ENCODE peak calls at places on chromosome 12, in nine cellular contexts. X is pulmonary artery endothelial cell; T is activated CD4-positive, alpha-beta T cell treated with anti-CD3 and anti-CD28 coated beads, Interleukin-2, amount 50 U/mL, for 4 hours; O is ACHN; Q is HTR-8/SVneo; L is PC-3; G is SW480; W is NCI-H1092; D is GDM1. P is an unnamed sample.
A peak's percentile ranks its signal among the peaks of the same experiment; 100 is the strongest.

GRCh38 chr12:2794736-2795289 is at the start of gene FKBP4:
- DNase-seq in X (peak; percentile 47), T (peak; percentile 87), O (peak; percentile 94), Q (peak; percentile 93), L (peak; percentile 84), G (peak; percentile 86), W (peak; percentile 76), D (peak; percentile 86), P (peak; percentile 87)

GRCh38 chr12:120101182-120101581 is 15.4 kb downstream of the RAB35 start:
- DNase-seq in X (no peak), T (no peak), O (no peak), Q (no peak), L (no peak), G (no peak), W (no peak), D (no peak), P (no peak)

GRCh38 chr12:59151243-59151642 is 230.9 kb upstream of the LRIG3 start:
- DNase-seq in X (no peak), T (no peak), O (no peak), Q (no peak), L (peak; percentile 11), G (no peak), W (no peak), D (no peak), P (no peak)

GRCh38 chr12:29309320-29309902 is 71.6 kb downstream of the ERGIC2 start:
- DNase-seq in X (no peak), T (no peak), O (peak; percentile 39), Q (no peak), L (peak; percentile 73), G (peak; percentile 15), W (no peak), D (no peak), P (peak; percentile 49)

GRCh38 chr12:51976376-51977160 is 25.1 kb downstream of the ACVR1B start:
- DNase-seq in X (no peak), T (no peak), O (peak; percentile 97), Q (no peak), L (no peak), G (no peak), W (no peak), D (no peak), P (peak; percentile 61)

GRCh38 chr12:9341260-9341585 is 133.0 kb upstream of the PZP start:
- DNase-seq in X (no peak), T (no peak), O (no peak), Q (no peak), L (no peak), G (no peak), W (no peak), D (no peak), P (no peak)

GRCh38 chr12:67661311-67662011 is 12.9 kb downstream of the DYRK2 start:
- DNase-seq in X (no peak), T (no peak), O (no peak), Q (no peak), L (peak; percentile 51), G (no peak), W (no peak), D (no peak), P (peak; percentile 85)

GRCh38 chr12:79975143-79975542 is 40.2 kb upstream of the PPP1R12A start:
- DNase-seq in X (no peak), T (no peak), O (no peak), Q (no peak), L (no peak), G (no peak), W (no peak), D (no peak), P (no peak)

GRCh38 chr12:130459916-130460315 is 122.2 kb downstream of the PIWIL1 start:
- DNase-seq in X (no peak), T (no peak), O (no peak), Q (no peak), L (no peak), G (no peak), W (no peak), D (no peak), P (no peak)

GRCh38 chr12:64006211-64006610 is 161.7 kb downstream of the SRGAP1 start:
- DNase-seq in X (no peak), T (no peak), O (no peak), Q (no peak), L (no peak), G (no peak), W (no peak), D (no peak), P (peak; percentile 46)

GRCh38 chr12:1993871-1994371 is 10.3 kb downstream of the DCP1B start:
- DNase-seq in X (no peak), T (no peak), O (no peak), Q (no peak), L (peak; percentile 46), G (no peak), W (no peak), D (no peak), P (peak; percentile 94)

GRCh38 chr12:108099085-108099484 is 30.0 kb upstream of the WSCD2 start:
- DNase-seq in X (no peak), T (no peak), O (peak; percentile 11), Q (no peak), L (peak; percentile 19), G (no peak), W (no peak), D (no peak), P (peak; percentile 3)

GRCh38 chr12:43832506-43833168 is 3.2 kb upstream of the TMEM117 start:
- DNase-seq in X (no peak), T (no peak), O (no peak), Q (no peak), L (no peak), G (no peak), W (no peak), D (no peak), P (no peak)

GRCh38 chr12:54159140-54159539 is 29.6 kb downstream of the SMUG1 start:
- DNase-seq in X (no peak), T (no peak), O (no peak), Q (no peak), L (no peak), G (peak; percentile 75), W (peak; percentile 83), D (no peak), P (peak; percentile 15)

GRCh38 chr12:6603095-6603567 is 4.0 kb downstream of the CHD4 start:
- DNase-seq in X (no peak), T (no peak), O (no peak), Q (no peak), L (no peak), G (no peak), W (no peak), D (no peak), P (no peak)

GRCh38 chr12:68899251-68899771 is 33.7 kb downstream of the CPM start:
- DNase-seq in X (no peak), T (no peak), O (peak; percentile 73), Q (no peak), L (peak; percentile 62), G (no peak), W (no peak), D (no peak), P (peak; percentile 68)

GRCh38 chr12:52645120-52645761 is 6.8 kb downstream of the KRT2 start:
- DNase-seq in X (no peak), T (no peak), O (no peak), Q (no peak), L (no peak), G (no peak), W (no peak), D (peak; percentile 39), P (no peak)

GRCh38 chr12:45273717-45274271 is 57.9 kb downstream of the ANO6 start:
- DNase-seq in X (peak; percentile 93), T (no peak), O (peak; percentile 97), Q (peak; percentile 64), L (peak; percentile 92), G (peak; percentile 75), W (no peak), D (no peak), P (peak; percentile 99)

GRCh38 chr12:123489580-123489979 is 31.6 kb downstream of the SNRNP35 start:
- DNase-seq in X (no peak), T (no peak), O (no peak), Q (no peak), L (no peak), G (no peak), W (no peak), D (no peak), P (no peak)

GRCh38 chr12:54529581-54529980 is 19.8 kb upstream of the PDE1B start:
- DNase-seq in X (no peak), T (no peak), O (no peak), Q (no peak), L (no peak), G (no peak), W (no peak), D (no peak), P (no peak)

GRCh38 chr12:11621797-11622423 is 27.6 kb upstream of the ETV6 start:
- DNase-seq in X (no peak), T (peak; percentile 9), O (peak; percentile 14), Q (no peak), L (peak; percentile 6), G (no peak), W (no peak), D (no peak), P (peak; percentile 31)

GRCh38 chr12:15527201-15527782 is 205.0 kb downstream of the PTPRO start:
- DNase-seq in X (no peak), T (no peak), O (peak; percentile 49), Q (no peak), L (peak; percentile 53), G (no peak), W (no peak), D (peak; percentile 22), P (peak; percentile 54)

GRCh38 chr12:103956515-103957027 is 9.1 kb upstream of the TDG start:
- DNase-seq in X (no peak), T (no peak), O (no peak), Q (no peak), L (peak; percentile 34), G (peak; percentile 36), W (no peak), D (no peak), P (no peak)

GRCh38 chr12:112810235-112810917 is 18.8 kb downstream of the RPH3A start:
- DNase-seq in X (no peak), T (no peak), O (no peak), Q (no peak), L (no peak), G (no peak), W (no peak), D (no peak), P (no peak)

GRCh38 chr12:130066742-130067141 is 95.5 kb upstream of the FZD10 start:
- DNase-seq in X (no peak), T (no peak), O (no peak), Q (no peak), L (no peak), G (no peak), W (no peak), D (no peak), P (no peak)

GRCh38 chr12:73053903-73054302 is 781.7 kb downstream of the TRHDE start:
- DNase-seq in X (no peak), T (no peak), O (no peak), Q (no peak), L (no peak), G (no peak), W (no peak), D (no peak), P (no peak)

GRCh38 chr12:111194703-111195051 is 174.2 kb downstream of the PHETA1 start:
- DNase-seq in X (no peak), T (no peak), O (no peak), Q (no peak), L (no peak), G (no peak), W (no peak), D (no peak), P (no peak)